ENCODE peak calls at places on chromosomes 2 and 18, in ten cellular contexts. K is colonic mucosa, A is psoas muscle, Y is sigmoid colon, G is aorta, B is IMR-90, Q is endothelial cell of umbilical vein, M is left ventricle myocardium inferior, F is astrocyte, H is suprapubic skin. W is an unnamed sample.

GRCh38 chr2:239147376-239147775 is 253.4 kb downstream of the HDAC4 start:
- DNase-seq in K (no peak), A (no peak), Y (peak; percentile 40), G (peak; percentile 16), B (no peak), Q (no peak), M (peak; percentile 9), F (no peak), H (no peak), W (no peak)

GRCh38 chr2:43005975-43006833 is 213.8 kb upstream of the HAAO start:
- DNase-seq in K (no peak), A (no peak), Y (no peak), G (no peak), B (no peak), Q (no peak), M (no peak), F (no peak), H (peak; percentile 61), W (no peak)

GRCh38 chr2:55163895-55164509 is 68.1 kb downstream of the CLHC1 start:
- DNase-seq in K (no peak), A (no peak), Y (no peak), G (no peak), B (no peak), Q (peak; percentile 44), M (no peak), F (no peak), H (no peak), W (no peak)

GRCh38 chr2:75558786-75559428 is 1.8 kb downstream of the EVA1A start:
- DNase-seq in K (no peak), A (no peak), Y (no peak), G (no peak), B (peak; percentile 41), Q (no peak), M (no peak), F (peak; percentile 30), H (no peak), W (no peak)

GRCh38 chr18:44602380-44602779 is 78.3 kb upstream of the SETBP1 start:
- DNase-seq in K (no peak), A (no peak), Y (no peak), G (no peak), B (no peak), Q (no peak), M (no peak), F (peak; percentile 89), H (no peak), W (no peak)

GRCh38 chr2:73176205-73176880 is 26.0 kb upstream of the NOTO start:
- DNase-seq in K (peak; percentile 53), A (peak; percentile 29), Y (peak; percentile 69), G (peak; percentile 58), B (no peak), Q (peak; percentile 14), M (peak; percentile 23), F (no peak), H (no peak), W (no peak)

GRCh38 chr2:168730391-168730790 is 72.0 kb upstream of the NOSTRIN start:
- DNase-seq in K (no peak), A (no peak), Y (no peak), G (no peak), B (peak; percentile 11), Q (no peak), M (no peak), F (peak; percentile 14), H (no peak), W (no peak)

GRCh38 chr2:199484927-199485326 is 27.2 kb upstream of the SATB2 start:
- DNase-seq in K (peak; percentile 57), A (no peak), Y (no peak), G (no peak), B (no peak), Q (no peak), M (no peak), F (no peak), H (no peak), W (no peak)

GRCh38 chr2:107719141-107719540 is 107.6 kb upstream of the RGPD4 start:
- DNase-seq in K (no peak), A (no peak), Y (no peak), G (no peak), B (no peak), Q (no peak), M (no peak), F (no peak), H (no peak), W (no peak)

GRCh38 chr18:30248061-30248460 is 794.5 kb downstream of the DSC3 start:
- DNase-seq in K (no peak), A (no peak), Y (no peak), G (no peak), B (no peak), Q (no peak), M (no peak), F (peak; percentile 2), H (no peak), W (no peak)

GRCh38 chr2:157184161-157184910 is 73.2 kb upstream of the GALNT5 start:
- DNase-seq in K (no peak), A (no peak), Y (no peak), G (no peak), B (peak; percentile 71), Q (no peak), M (no peak), F (peak; percentile 66), H (no peak), W (peak; percentile 50)

GRCh38 chr18:12074734-12075133 is 18.9 kb upstream of the ANKRD62 start:
- DNase-seq in K (no peak), A (no peak), Y (no peak), G (no peak), B (no peak), Q (no peak), M (no peak), F (no peak), H (no peak), W (no peak)
- H3K27ac ChIP-seq in K (no peak overlapping the region), A (no peak overlapping the region), Y (no peak overlapping the region), G (no peak overlapping the region), B (no peak overlapping the region), Q (no peak overlapping the region), M (no peak overlapping the region), F (no peak overlapping the region), H (no peak overlapping the region), W (no peak overlapping the region)

DNA sequence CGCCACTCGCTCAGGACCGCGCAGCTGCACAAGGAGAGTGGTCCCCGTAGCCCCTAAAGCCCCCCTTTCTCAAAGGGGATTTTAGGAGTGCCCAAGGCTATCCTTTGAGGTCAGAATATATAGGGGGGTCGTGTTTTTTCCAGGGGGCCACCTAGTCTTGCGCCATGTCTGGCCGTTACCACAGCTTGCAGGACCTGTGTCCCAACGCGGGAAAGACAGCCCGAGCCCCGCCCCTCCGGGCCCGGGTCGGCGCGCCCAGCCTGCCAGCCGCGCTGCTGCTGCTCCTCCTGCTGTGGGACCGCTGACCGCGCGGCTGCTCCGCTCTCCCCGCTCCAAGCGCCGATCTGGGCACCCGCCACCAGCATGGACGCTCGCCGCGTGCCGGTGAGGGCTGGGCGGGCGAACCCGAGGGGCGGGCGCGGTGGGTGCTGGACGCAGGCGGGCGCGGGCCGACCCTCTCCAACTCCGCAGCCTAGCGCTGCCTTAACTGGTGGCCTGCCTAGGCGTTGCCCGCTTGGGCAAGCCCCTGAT is at the start of gene CDCA7:
- DNase-seq in K (peak; percentile 76), A (peak; percentile 57), Y (peak; percentile 69), G (peak; percentile 58), B (peak; percentile 54), Q (peak; percentile 80), M (peak; percentile 47), F (peak; percentile 34), H (peak; percentile 81), W (no peak)
- H3K27ac ChIP-seq in K (peak within 1 kb of the TSS; percentile 59), A (peak within 1 kb of the TSS; percentile 87), Y (no peak within 1 kb of the TSS), G (no peak within 1 kb of the TSS), B (peak within 1 kb of the TSS; percentile 78), Q (peak within 1 kb of the TSS; percentile 92), M (peak within 1 kb of the TSS; percentile 68), F (peak within 1 kb of the TSS; percentile 86), H (no peak within 1 kb of the TSS), W (peak within 1 kb of the TSS; percentile 54)

DNA sequence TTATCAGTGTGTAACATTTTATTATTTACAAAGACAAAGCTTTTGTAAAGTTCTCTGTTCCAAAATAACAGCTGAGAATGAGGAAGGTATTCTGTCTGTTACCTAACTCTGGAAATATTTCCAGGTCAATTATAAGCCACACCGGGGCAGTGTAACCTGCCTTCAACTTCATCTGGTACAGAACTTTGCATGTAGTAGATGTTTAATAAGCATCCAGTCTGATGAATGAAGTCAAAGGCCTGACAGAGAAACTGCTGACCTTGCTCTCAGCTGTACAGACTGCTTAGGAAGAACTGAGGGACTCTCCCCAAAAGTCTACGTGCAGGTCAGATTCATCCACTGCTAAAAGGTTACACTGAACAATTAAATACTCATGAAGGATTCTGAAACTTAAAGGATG is 43.3 kb downstream of the WDFY1 start:
- DNase-seq in K (no peak), A (no peak), Y (no peak), G (no peak), B (no peak), Q (no peak), M (no peak), F (no peak), H (no peak), W (no peak)
- H3K27ac ChIP-seq in K (no peak overlapping the region), A (no peak overlapping the region), Y (no peak overlapping the region), G (no peak overlapping the region), B (no peak overlapping the region), Q (no peak overlapping the region), M (no peak overlapping the region), F (no peak overlapping the region), H (no peak overlapping the region), W (no peak overlapping the region)

DNA sequence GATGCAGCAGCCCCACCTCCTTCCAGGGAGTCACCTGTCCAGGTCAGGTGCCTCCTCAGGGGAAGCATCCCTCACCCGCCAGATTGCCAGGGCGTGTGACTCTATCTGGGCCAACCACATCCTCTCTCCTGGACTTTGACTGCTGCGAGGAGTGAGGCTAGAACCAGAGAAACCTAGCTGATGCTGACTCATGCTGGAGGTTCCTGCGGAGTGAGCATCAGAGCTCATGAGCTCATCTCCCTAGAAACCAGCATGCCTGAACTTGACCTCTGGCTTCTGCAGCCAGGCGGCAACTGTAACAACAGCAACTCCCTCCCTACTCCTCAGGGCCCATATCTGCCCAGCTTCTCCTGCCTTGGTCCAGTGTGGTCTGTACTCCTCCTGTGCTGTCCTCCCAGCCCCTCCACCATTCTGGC is 28.3 kb upstream of the NT5DC4 start:
- DNase-seq in K (peak; percentile 75), A (peak; percentile 27), Y (no peak), G (peak; percentile 72), B (peak; percentile 98), Q (peak; percentile 73), M (peak; percentile 21), F (peak; percentile 90), H (peak; percentile 74), W (peak; percentile 99)
- H3K27ac ChIP-seq in K (no peak overlapping the region), A (no peak overlapping the region), Y (no peak overlapping the region), G (no peak overlapping the region), B (peak overlapping the region; percentile 73), Q (peak overlapping the region; percentile 72), M (no peak overlapping the region), F (peak overlapping the region; percentile 73), H (peak overlapping the region; percentile 45), W (peak overlapping the region; percentile 92)

DNA sequence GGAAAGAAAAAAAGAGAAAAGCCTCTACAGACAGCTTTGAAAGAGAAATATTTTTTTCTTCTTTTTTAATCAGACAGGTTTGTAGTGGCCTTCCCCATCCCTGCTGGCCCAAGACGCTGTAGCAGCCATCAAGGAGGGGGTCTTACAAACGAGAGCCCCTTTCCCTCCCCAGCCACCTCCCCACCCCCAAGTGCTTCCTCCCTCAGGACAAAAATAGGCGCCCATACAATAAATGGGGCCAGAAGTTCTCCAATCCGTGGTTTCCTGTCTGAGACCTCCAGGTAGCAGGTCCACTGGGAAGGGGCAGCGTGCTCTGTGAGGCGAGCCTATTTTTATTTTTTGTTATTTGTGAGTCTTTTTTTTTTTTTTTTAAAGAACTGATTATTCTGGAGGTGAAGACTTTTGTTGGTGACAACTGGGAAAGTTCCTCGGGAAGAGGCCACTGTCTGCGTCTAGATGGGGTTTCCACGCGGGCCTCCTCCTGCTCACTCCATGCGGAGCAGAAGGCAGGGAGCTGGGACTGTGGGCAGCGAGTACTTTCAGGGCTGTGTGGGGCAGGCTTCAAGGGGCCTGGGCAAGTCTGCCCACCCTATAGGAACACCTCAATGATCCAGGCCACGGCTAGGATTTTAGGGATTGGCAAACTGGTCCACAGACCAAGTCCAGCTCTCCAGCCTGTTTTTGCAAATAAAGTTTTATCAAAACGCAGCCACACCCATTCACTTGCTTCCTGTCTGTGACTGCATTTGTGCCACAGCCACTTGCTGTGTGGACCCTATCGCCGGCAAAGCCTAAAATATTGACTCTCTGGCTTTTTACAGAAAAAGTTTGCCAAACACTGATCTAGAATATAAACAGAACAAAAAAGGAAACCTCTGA is 139.6 kb downstream of the CTIF start:
- DNase-seq in K (no peak), A (no peak), Y (peak; percentile 55), G (no peak), B (no peak), Q (no peak), M (no peak), F (no peak), H (no peak), W (no peak)
- H3K27ac ChIP-seq in K (no peak overlapping the region), A (no peak overlapping the region), Y (no peak overlapping the region), G (no peak overlapping the region), B (no peak overlapping the region), Q (no peak overlapping the region), M (peak overlapping the region; percentile 93), F (no peak overlapping the region), H (no peak overlapping the region), W (no peak overlapping the region)

W was measured in epithelial cell of prostate.